ENCODE peak calls at places on chromosomes 2 and 18, in four cellular contexts. K is mesenchymal stem cell; M is CD8-positive, alpha-beta T cell; L is OCI-LY7. H is an unnamed sample.

GRCh38 chr2:8532408-8532807 is 149.4 kb upstream of the ID2 start:
- DNase-seq in K (no peak), L (no peak), M (no peak), H (no peak)

GRCh38 chr18:34709631-34710429 is at the start of gene DTNA:
- DNase-seq in M (no peak), L (no peak), K (peak; percentile 94), H (peak; percentile 32)

GRCh38 chr2:181528441-181528840 is 71.3 kb downstream of the ITGA4 start:
- DNase-seq in K (no peak), M (no peak), L (no peak), H (no peak)

GRCh38 chr2:16682431-16683130 is 16.9 kb upstream of the CYRIA start:
- DNase-seq in L (no peak), K (no peak), M (no peak), H (no peak)

GRCh38 chr2:136212426-136213378 is 94.8 kb upstream of the CXCR4 start:
- DNase-seq in M (peak; percentile 48), L (peak; percentile 79), K (no peak), H (no peak)

GRCh38 chr2:164948540-164948939 is 6.8 kb downstream of the SLC38A11 start:
- DNase-seq in M (no peak), K (no peak), L (no peak), H (no peak)

GRCh38 chr18:64872710-64873458 is 724.0 kb upstream of the LINC00305 start:
- DNase-seq in L (no peak), M (no peak), K (no peak), H (no peak)

GRCh38 chr18:54946149-54946581 is 13.1 kb downstream of the CCDC68 start:
- DNase-seq in M (no peak), L (no peak), K (peak; percentile 56), H (peak; percentile 60)

GRCh38 chr2:939936-940620 is 10.6 kb upstream of the SNTG2 start:
- DNase-seq in K (no peak), L (no peak), M (no peak), H (no peak)

GRCh38 chr18:8084160-8084559 is 517.0 kb downstream of the PTPRM start:
- DNase-seq in K (peak; percentile 47), M (no peak), L (peak; percentile 20), H (peak; percentile 69)

GRCh38 chr2:240133401-240133800 is 2.7 kb downstream of the COPS9 start:
- DNase-seq in M (no peak), L (no peak), K (no peak), H (no peak)

GRCh38 chr2:128536925-128537620 is 218.4 kb upstream of the HS6ST1 start:
- DNase-seq in K (peak; percentile 97), M (no peak), L (no peak), H (peak; percentile 91)

GRCh38 chr2:99249951-99250350 is 5.5 kb downstream of the LYG2 start:
- DNase-seq in L (no peak), M (no peak), K (no peak), H (no peak)

GRCh38 chr2:239153806-239154591 is 246.8 kb downstream of the HDAC4 start:
- DNase-seq in L (no peak), K (no peak), M (no peak), H (no peak)

GRCh38 chr2:7044253-7045250 is 127.3 kb downstream of the RNF144A start:
- DNase-seq in M (peak; percentile 74), L (peak; percentile 59), K (peak; percentile 60), H (peak; percentile 76)

GRCh38 chr2:50345691-50346090 is 686.2 kb downstream of the NRXN1 start:
- DNase-seq in K (no peak), M (no peak), L (no peak), H (no peak)

GRCh38 chr18:65527879-65528633 is 222.8 kb upstream of the CDH7 start:
- DNase-seq in M (no peak), K (no peak), L (no peak), H (no peak)

GRCh38 chr2:233358864-233359386 is 4.6 kb downstream of the DGKD start:
- DNase-seq in K (no peak), L (no peak), M (no peak), H (no peak)

GRCh38 chr2:157825885-157826284 is 50.2 kb downstream of the ACVR1 start:
- DNase-seq in K (peak; percentile 66), L (no peak), M (no peak), H (peak; percentile 72)

GRCh38 chr2:72673279-72673678 is 152.6 kb downstream of the EXOC6B start:
- DNase-seq in L (no peak), M (no peak), K (no peak), H (no peak)

GRCh38 chr2:154427453-154427852 is 271.0 kb upstream of the KCNJ3 start:
- DNase-seq in K (no peak), M (no peak), L (no peak), H (no peak)

GRCh38 chr18:67778016-67778415 is 261.5 kb upstream of the DSEL start:
- DNase-seq in L (no peak), M (no peak), K (no peak), H (no peak)

GRCh38 chr18:67771271-67771670 is 254.8 kb upstream of the DSEL start:
- DNase-seq in M (no peak), K (peak; percentile 17), L (no peak), H (peak; percentile 53)

DNA sequence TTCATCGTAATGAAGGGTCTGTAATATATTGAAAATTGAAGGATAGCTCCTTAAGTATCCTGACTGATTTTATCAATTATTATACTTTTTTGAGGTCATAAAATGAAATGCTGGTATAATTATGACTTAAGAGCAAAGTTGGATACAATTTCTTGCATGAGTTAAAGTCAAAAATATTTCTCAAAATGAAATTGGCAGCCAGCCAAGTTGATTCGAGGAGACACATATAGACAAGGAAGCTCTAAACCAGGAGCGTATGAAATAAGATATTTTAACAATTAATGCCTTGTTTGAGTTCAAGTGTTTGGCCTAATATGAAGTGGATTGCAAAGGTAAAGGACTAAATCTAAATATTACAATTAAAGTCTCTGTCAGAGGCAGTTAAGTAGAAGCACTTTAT is 260.4 kb upstream of the DSEL start:
- DNase-seq in L (no peak), M (no peak), K (no peak), H (peak; percentile 52)
- H3K4me3 ChIP-seq in L (no peak overlapping the region), M (no peak overlapping the region), K (no peak overlapping the region), H (no peak overlapping the region)

DNA sequence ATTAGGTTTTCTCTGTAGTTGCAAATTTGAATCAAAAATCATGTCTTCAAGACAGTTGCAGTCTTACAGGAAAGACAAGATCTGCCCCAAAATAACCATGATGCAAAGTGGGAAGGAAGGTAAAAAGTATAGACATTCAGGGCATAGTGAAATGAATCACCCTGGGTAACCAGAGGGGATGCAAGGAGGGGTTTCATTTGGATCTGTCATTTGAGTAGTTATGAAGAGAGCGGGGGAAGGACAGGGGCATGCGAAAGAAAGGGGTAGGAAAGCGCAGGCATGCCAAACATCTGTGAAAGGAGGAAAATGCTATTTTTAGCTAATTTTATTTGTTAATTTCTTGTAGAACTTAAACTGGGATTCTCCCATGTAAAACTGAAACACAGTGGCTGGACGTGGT is 219.1 kb upstream of the BOD1L2 start:
- DNase-seq in M (no peak), K (no peak), L (no peak), H (no peak)
- H3K27ac ChIP-seq in M (no peak overlapping the region), K (no peak overlapping the region), L (no peak overlapping the region), H (no peak overlapping the region)

DNA sequence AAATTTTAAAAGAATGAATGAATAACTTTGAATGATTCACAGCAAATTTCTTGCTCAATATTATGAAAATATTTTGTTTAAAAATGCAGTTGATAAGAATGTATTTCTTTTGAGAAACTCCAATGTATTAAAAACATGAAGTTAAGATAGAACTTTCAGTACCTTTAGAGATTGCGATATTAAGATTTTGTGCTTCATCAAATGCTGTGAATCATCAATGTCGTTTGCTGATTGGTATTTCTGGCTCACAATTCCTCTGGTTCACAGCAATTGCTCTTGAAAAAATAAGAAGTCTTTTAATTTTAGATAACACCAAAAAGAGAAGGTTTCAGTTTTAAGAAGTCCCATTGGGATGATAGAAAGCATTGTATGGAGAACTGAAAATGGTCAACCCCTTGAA is 228.7 kb downstream of the IKZF2 start:
- DNase-seq in M (no peak), K (no peak), L (no peak), H (peak; percentile 10)
- H3K4me1 ChIP-seq in M (no peaks in the 10 kb centered on the region), K (no peaks in the 10 kb centered on the region), L (no peaks in the 10 kb centered on the region), H (no peaks in the 10 kb centered on the region)

GRCh38 chr2:86079981-86080911 is 25.4 kb downstream of the POLR1A start:
- DNase-seq in M (peak; percentile 86), L (peak; percentile 78), K (peak; percentile 73), H (peak; percentile 78)
- H3K4me3 ChIP-seq in M (no peak overlapping the region), L (no peak overlapping the region), K (no peak overlapping the region), H (no peak overlapping the region)

H was measured in cardiac muscle cell.